ENCODE peak calls at places on chromosome X, in four cellular contexts. F is tibial nerve, M is heart left ventricle, L is uterus. B is an unnamed sample.

GRCh38 chrX:53476371-53476770 is 42.2 kb upstream of the HSD17B10 start:
- DNase-seq in M (no peak), F (no peak), L (no peak), B (no peak)

GRCh38 chrX:18755651-18756050 is 48.2 kb downstream of the PPEF1 start:
- DNase-seq in M (no peak), L (no peak), F (no peak), B (no peak)

GRCh38 chrX:32185160-32185559 is 1026.2 kb downstream of the DMD start:
- DNase-seq in F (no peak), L (no peak), M (no peak), B (no peak)

GRCh38 chrX:129139837-129140679 is 383.2 kb downstream of the SMARCA1 start:
- DNase-seq in F (no peak), L (no peak), M (no peak), B (no peak)

GRCh38 chrX:141214216-141214615 is 28.1 kb downstream of the SPANXC start:
- DNase-seq in L (no peak), M (no peak), F (no peak), B (no peak)

GRCh38 chrX:11244641-11245040 is 48.6 kb upstream of the AMELX start:
- DNase-seq in L (peak; percentile 37), F (no peak), M (no peak), B (no peak)

GRCh38 chrX:16119353-16120220 is 3.8 kb upstream of the GRPR start:
- DNase-seq in M (no peak), L (no peak), F (no peak), B (peak; percentile 0)

GRCh38 chrX:81957900-81958545 is 756.1 kb downstream of the SH3BGRL start:
- DNase-seq in F (no peak), M (no peak), L (no peak), B (peak; percentile 22)

GRCh38 chrX:17654116-17654515 is 83.2 kb upstream of the SCML1 start:
- DNase-seq in F (no peak), L (no peak), M (no peak), B (no peak)

GRCh38 chrX:16659326-16659725 is 9.4 kb downstream of the S100G start:
- DNase-seq in L (no peak), F (no peak), M (no peak), B (no peak)

GRCh38 chrX:37361596-37361995 is 12.4 kb downstream of the PRRG1 start:
- DNase-seq in F (no peak), L (no peak), M (no peak), B (no peak)

GRCh38 chrX:55489315-55490009 is at the start of gene USP51:
- DNase-seq in F (peak; percentile 18), M (peak; percentile 48), L (peak; percentile 52), B (peak; percentile 74)

GRCh38 chrX:16785247-16786138 is 773 bp upstream of the TXLNG start:
- DNase-seq in L (peak; percentile 36), F (no peak), M (peak; percentile 18), B (no peak)

GRCh38 chrX:132490086-132490419 is 1.2 kb upstream of the MBNL3 start:
- DNase-seq in M (no peak), F (no peak), L (no peak), B (no peak)

GRCh38 chrX:50430917-50431316 is 39.7 kb downstream of the DGKK start:
- DNase-seq in F (no peak), M (no peak), L (no peak), B (no peak)

GRCh38 chrX:11437642-11438379 is 144.6 kb downstream of the AMELX start:
- DNase-seq in L (no peak), M (peak; percentile 29), F (peak; percentile 20), B (no peak)

GRCh38 chrX:2820131-2820771 is 8.5 kb upstream of the GYG2 start:
- DNase-seq in M (no peak), L (no peak), F (no peak), B (no peak)

GRCh38 chrX:121570072-121570841 is 522.8 kb downstream of the GLUD2 start:
- DNase-seq in M (no peak), F (no peak), L (no peak), B (no peak)

GRCh38 chrX:130082244-130083106 is 27.8 kb downstream of the ELF4 start:
- DNase-seq in M (peak; percentile 52), L (peak; percentile 33), F (no peak), B (peak; percentile 65)

GRCh38 chrX:27599928-27600327 is 9.8 kb downstream of the DCAF8L2 start:
- DNase-seq in L (no peak), F (no peak), M (no peak), B (no peak)

GRCh38 chrX:70025464-70025863 is 24.3 kb downstream of the AWAT2 start:
- DNase-seq in L (no peak), M (no peak), F (no peak), B (no peak)

GRCh38 chrX:120664081-120664480 is 34.2 kb upstream of the C1GALT1C1 start:
- DNase-seq in L (no peak), M (no peak), F (no peak), B (peak; percentile 43)

GRCh38 chrX:109624641-109625311 is at the start of gene KCNE5:
- DNase-seq in L (no peak), M (no peak), F (no peak), B (no peak)

GRCh38 chrX:107775000-107775733 is 420 bp downstream of the TSC22D3 start:
- DNase-seq in M (no peak), L (no peak), F (no peak), B (no peak)

GRCh38 chrX:21153503-21153902 is 220.7 kb upstream of the CNKSR2 start:
- DNase-seq in L (no peak), M (peak; percentile 52), F (peak; percentile 13), B (no peak)

GRCh38 chrX:111568356-111568755 is 56.9 kb downstream of the SERTM2 start:
- DNase-seq in M (no peak), F (no peak), L (peak; percentile 11), B (peak; percentile 0)

DNA sequence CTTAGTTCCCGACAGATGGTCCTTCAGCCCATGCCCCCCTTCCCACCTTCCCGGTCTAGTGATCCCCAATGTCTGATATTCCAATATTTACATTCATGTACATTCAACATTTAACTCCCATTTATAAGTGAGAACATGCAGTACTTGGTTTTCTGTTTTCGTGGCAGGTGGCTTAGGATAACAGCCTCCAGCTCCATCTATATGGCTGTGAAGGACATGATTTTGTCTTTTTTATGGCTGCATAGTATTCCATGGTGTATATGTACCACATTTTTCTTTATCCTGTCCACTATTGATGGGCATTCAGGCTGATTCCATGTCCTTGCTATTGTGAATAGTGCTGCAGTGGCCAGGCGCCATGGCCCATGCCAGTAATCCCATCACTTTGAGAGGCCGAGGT is 13.8 kb downstream of the RBM10 start:
- DNase-seq in L (no peak), F (no peak), M (no peak), B (no peak)
- TF ChIP-seq POLR2A in L (no peak), F (no peak), M (no peak), B (no peak)

GRCh38 chrX:40087574-40088298 is 10.0 kb downstream of the BCOR start:
- DNase-seq in M (no peak), L (no peak), F (no peak), B (no peak)

GRCh38 chrX:40088299-40088625 is 9.5 kb downstream of the BCOR start:
- DNase-seq in L (no peak), F (no peak), M (no peak), B (no peak)

GRCh38 chrX:40085714-40086113 is 12.0 kb downstream of the BCOR start:
- DNase-seq in L (no peak), M (no peak), F (no peak), B (no peak)

GRCh38 chrX:40085086-40085551 is 12.6 kb downstream of the BCOR start:
- DNase-seq in L (no peak), F (no peak), M (no peak), B (no peak)

DNA sequence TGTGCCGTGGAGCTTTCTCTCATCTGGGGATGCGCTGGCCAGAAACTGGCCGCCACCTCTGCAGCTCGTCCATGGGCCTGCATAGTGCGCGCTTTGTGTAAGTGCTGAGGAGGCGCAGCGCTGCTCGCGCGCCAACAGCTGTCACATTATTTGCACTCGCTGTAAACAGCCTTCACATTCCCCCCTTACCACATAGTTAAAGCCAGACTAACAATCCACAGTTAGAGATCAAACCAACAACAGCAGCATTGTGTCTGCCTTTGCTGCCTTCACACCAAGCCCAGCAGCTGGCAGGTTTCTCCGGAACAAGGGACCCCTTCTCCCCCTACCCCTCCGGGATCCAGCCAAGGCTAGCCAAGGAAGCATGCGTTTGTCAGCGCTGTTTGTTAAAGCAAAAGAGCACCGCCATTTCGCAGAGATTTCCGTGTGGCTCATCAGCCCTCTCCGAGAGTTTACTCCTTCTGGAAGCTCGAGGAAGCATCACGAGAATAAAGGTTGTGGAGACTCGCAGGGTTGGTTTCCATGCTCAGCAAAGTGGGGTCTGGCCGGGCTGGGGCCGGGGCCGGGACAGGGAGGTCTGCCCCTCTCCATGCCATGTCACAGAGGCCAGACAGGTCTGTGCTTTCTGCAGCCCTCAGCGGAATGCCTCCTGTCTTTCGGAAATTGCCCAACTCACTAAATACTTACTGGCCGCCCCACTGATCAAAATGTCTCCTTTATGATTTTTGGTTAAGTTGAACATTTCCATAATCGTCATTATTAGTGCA is 11.0 kb downstream of the BCOR start:
- DNase-seq in L (no peak), F (no peak), M (no peak), B (no peak)
- TF ChIP-seq POLR2A in L (no peak), F (no peak), M (no peak), B (no peak)

GRCh38 chrX:34915463-34916225 is 27.0 kb upstream of the FAM47B start:
- DNase-seq in F (no peak), M (no peak), L (no peak), B (no peak)

GRCh38 chrX:34917146-34917545 is 25.4 kb upstream of the FAM47B start:
- DNase-seq in L (no peak), F (no peak), M (no peak), B (no peak)

GRCh38 chrX:34918091-34918736 is 24.4 kb upstream of the FAM47B start:
- DNase-seq in L (no peak), M (no peak), F (no peak), B (no peak)

DNA sequence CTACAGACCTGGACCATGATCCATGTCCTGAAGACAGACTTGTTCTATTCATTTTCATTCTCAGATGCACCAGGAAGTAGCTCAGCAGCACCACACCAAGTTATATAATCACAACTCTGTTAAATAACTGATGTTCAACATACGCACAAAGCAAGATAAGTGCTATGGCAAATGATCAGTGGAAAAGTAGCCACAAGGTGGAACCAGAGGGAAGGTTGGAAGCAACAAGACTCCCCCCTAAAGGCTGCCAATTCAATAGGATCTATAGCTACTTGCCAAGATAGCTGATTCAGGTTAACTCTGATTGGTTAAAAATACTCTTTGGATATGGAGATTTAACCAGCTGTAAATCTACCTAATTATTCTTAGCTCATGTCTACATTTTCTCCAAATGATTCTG is 23.7 kb upstream of the FAM47B start:
- DNase-seq in F (no peak), M (no peak), L (no peak), B (no peak)
- TF ChIP-seq POLR2A in F (no peak), M (no peak), L (no peak), B (no peak)

GRCh38 chrX:49166914-49167739 is 4.6 kb downstream of the MAGIX start:
- DNase-seq in F (peak; percentile 24), L (peak; percentile 84), M (peak; percentile 80), B (peak; percentile 78)
- TF ChIP-seq POLR2A in F (peak; percentile 49), L (peak; percentile 60), M (peak; percentile 73), B (peak; percentile 75)

GRCh38 chrX:153969904-153970397 is 1.7 kb downstream of the HCFC1 start:
- DNase-seq in M (peak; percentile 49), F (no peak), L (no peak), B (peak; percentile 64)
- TF ChIP-seq POLR2A in M (no peak), F (no peak), L (no peak), B (no peak)